ENCODE peak calls at places on chromosomes 6 and 20, in six cellular contexts. One of them, this sample, is unnamed.
A peak's percentile ranks its signal among the peaks of the same experiment; 100 is the strongest.

GRCh38 chr20:57632286-57632685 is 12.1 kb upstream of the ZBP1 start:
- DNase-seq in Kasumi-1: no peak
- DNase-seq in retina: no peak
- DNase-seq in head of caudate nucleus: no peak
- DNase-seq in T-helper 1 cell: no peak
- DNase-seq in right atrium auricular region: no peak
- DNase-seq in this sample: no peak

GRCh38 chr6:118709859-118710350 is 58.5 kb upstream of the CEP85L start:
- DNase-seq in Kasumi-1: peak; percentile 97
- DNase-seq in retina: no peak
- DNase-seq in head of caudate nucleus: peak; percentile 21
- DNase-seq in T-helper 1 cell: peak; percentile 53
- DNase-seq in right atrium auricular region: no peak
- DNase-seq in this sample: no peak

GRCh38 chr6:150667977-150668716 is 68.5 kb downstream of the PLEKHG1 start:
- DNase-seq in Kasumi-1: no peak
- DNase-seq in retina: peak; percentile 80
- DNase-seq in head of caudate nucleus: peak; percentile 62
- DNase-seq in T-helper 1 cell: no peak
- DNase-seq in right atrium auricular region: peak; percentile 96
- DNase-seq in this sample: no peak

GRCh38 chr20:50445367-50446151 is 64.6 kb upstream of the PTPN1 start:
- DNase-seq in Kasumi-1: no peak
- DNase-seq in retina: no peak
- DNase-seq in head of caudate nucleus: no peak
- DNase-seq in T-helper 1 cell: no peak
- DNase-seq in right atrium auricular region: no peak
- DNase-seq in this sample: no peak

GRCh38 chr6:93389192-93389591 is 30.2 kb downstream of the EPHA7 start:
- DNase-seq in Kasumi-1: no peak
- DNase-seq in retina: no peak
- DNase-seq in head of caudate nucleus: no peak
- DNase-seq in T-helper 1 cell: no peak
- DNase-seq in right atrium auricular region: no peak
- DNase-seq in this sample: no peak

GRCh38 chr20:47740225-47741184 is 44.8 kb downstream of the SULF2 start:
- DNase-seq in Kasumi-1: no peak
- DNase-seq in retina: no peak
- DNase-seq in head of caudate nucleus: no peak
- DNase-seq in T-helper 1 cell: no peak
- DNase-seq in right atrium auricular region: peak; percentile 62
- DNase-seq in this sample: no peak

GRCh38 chr6:8177721-8178120 is 75.4 kb upstream of the EEF1E1 start:
- DNase-seq in Kasumi-1: no peak
- DNase-seq in retina: no peak
- DNase-seq in head of caudate nucleus: no peak
- DNase-seq in T-helper 1 cell: no peak
- DNase-seq in right atrium auricular region: no peak
- DNase-seq in this sample: no peak

GRCh38 chr6:156513504-156513903 is 263.7 kb upstream of the ARID1B start:
- DNase-seq in Kasumi-1: no peak
- DNase-seq in retina: no peak
- DNase-seq in head of caudate nucleus: no peak
- DNase-seq in T-helper 1 cell: no peak
- DNase-seq in right atrium auricular region: no peak
- DNase-seq in this sample: no peak

GRCh38 chr6:166307981-166308768 is at the start of gene PRR18:
- DNase-seq in Kasumi-1: no peak
- DNase-seq in retina: peak; percentile 75
- DNase-seq in head of caudate nucleus: peak; percentile 91
- DNase-seq in T-helper 1 cell: no peak
- DNase-seq in right atrium auricular region: no peak
- DNase-seq in this sample: no peak

GRCh38 chr6:122389704-122390103 is 9.7 kb upstream of the HSF2 start:
- DNase-seq in Kasumi-1: no peak
- DNase-seq in retina: no peak
- DNase-seq in head of caudate nucleus: no peak
- DNase-seq in T-helper 1 cell: no peak
- DNase-seq in right atrium auricular region: no peak
- DNase-seq in this sample: no peak

GRCh38 chr6:72968704-72969103 is 256.6 kb downstream of the KHDC1L start:
- DNase-seq in Kasumi-1: no peak
- DNase-seq in retina: no peak
- DNase-seq in head of caudate nucleus: no peak
- DNase-seq in T-helper 1 cell: no peak
- DNase-seq in right atrium auricular region: no peak
- DNase-seq in this sample: no peak

GRCh38 chr6:25046942-25047341 is 111.2 kb upstream of the RIPOR2 start:
- DNase-seq in Kasumi-1: no peak
- DNase-seq in retina: no peak
- DNase-seq in head of caudate nucleus: no peak
- DNase-seq in T-helper 1 cell: no peak
- DNase-seq in right atrium auricular region: no peak
- DNase-seq in this sample: no peak

GRCh38 chr20:4369798-4370124 is 351.9 kb upstream of the PRND start:
- DNase-seq in Kasumi-1: peak; percentile 93
- DNase-seq in retina: no peak
- DNase-seq in head of caudate nucleus: no peak
- DNase-seq in T-helper 1 cell: no peak
- DNase-seq in right atrium auricular region: no peak
- DNase-seq in this sample: no peak

GRCh38 chr20:44123251-44123650 is 63.7 kb downstream of the JPH2 start:
- DNase-seq in Kasumi-1: no peak
- DNase-seq in retina: no peak
- DNase-seq in head of caudate nucleus: no peak
- DNase-seq in T-helper 1 cell: no peak
- DNase-seq in right atrium auricular region: no peak
- DNase-seq in this sample: no peak

GRCh38 chr6:116450769-116451740 is 10.1 kb upstream of the CALHM6 start:
- DNase-seq in Kasumi-1: peak; percentile 93
- DNase-seq in retina: no peak
- DNase-seq in head of caudate nucleus: no peak
- DNase-seq in T-helper 1 cell: no peak
- DNase-seq in right atrium auricular region: no peak
- DNase-seq in this sample: no peak

This sample was measured in cerebellar nuclear complex.